ENCODE peak calls at places on chromosomes 2 and 18, in four cellular contexts. R is esophagus squamous epithelium, T is A673, S is fibroblast of lung. V is an unnamed sample.

GRCh38 chr2:41966431-41966893 is 81.4 kb upstream of the PKDCC start:
- DNase-seq in R (peak), T (peak), S (peak), V (peak)

GRCh38 chr2:207635468-207636200 is 10.4 kb upstream of the METTL21A start:
- DNase-seq in R (no peak), T (no peak), S (peak), V (peak)

GRCh38 chr2:228048838-228049490 is 132.5 kb downstream of the SPHKAP start:
- DNase-seq in R (no peak), T (peak), S (peak), V (peak)

GRCh38 chr2:134240061-134240460 is 13.8 kb upstream of the MGAT5 start:
- DNase-seq in R (no peak), T (no peak), S (no peak), V (no peak)

GRCh38 chr18:53702480-53702879 is 522.0 kb downstream of the MBD2 start:
- DNase-seq in R (no peak), T (no peak), S (no peak), V (no peak)

GRCh38 chr2:171966688-171967087 is 33.1 kb upstream of the METAP1D start:
- DNase-seq in R (no peak), T (no peak), S (no peak), V (no peak)

GRCh38 chr2:138071720-138072719 is 107.7 kb downstream of the HNMT start:
- DNase-seq in R (no peak), T (no peak), S (peak), V (peak)

GRCh38 chr2:20288941-20289340 is 61.7 kb downstream of the PUM2 start:
- DNase-seq in R (no peak), T (no peak), S (peak), V (peak)

GRCh38 chr2:33583194-33583938 is 15.7 kb downstream of the FAM98A start:
- DNase-seq in R (no peak), T (peak), S (no peak), V (peak)

GRCh38 chr18:46756172-46756558 is 688 bp downstream of the ST8SIA5 start:
- DNase-seq in R (no peak), T (no peak), S (no peak), V (no peak)

GRCh38 chr18:49460958-49461601 is 635 bp upstream of the DYM start:
- DNase-seq in R (no peak), T (no peak), S (peak), V (peak)

GRCh38 chr2:74010087-74010541 is 25.4 kb downstream of the TET3 start:
- DNase-seq in R (no peak), T (peak), S (peak), V (peak)

GRCh38 chr18:56139792-56140254 is 498.6 kb downstream of the TXNL1 start:
- DNase-seq in R (no peak), T (no peak), S (peak), V (peak)

GRCh38 chr18:8717011-8717770 is 11.8 kb downstream of the MTCL1 start:
- DNase-seq in R (no peak), T (no peak), S (no peak), V (no peak)

GRCh38 chr2:1744151-1744445 is 217 bp downstream of the PXDN start:
- DNase-seq in R (no peak), T (peak), S (no peak), V (no peak)

GRCh38 chr2:181393472-181393871 is 63.7 kb upstream of the ITGA4 start:
- DNase-seq in R (no peak), T (peak), S (peak), V (peak)

DNA sequence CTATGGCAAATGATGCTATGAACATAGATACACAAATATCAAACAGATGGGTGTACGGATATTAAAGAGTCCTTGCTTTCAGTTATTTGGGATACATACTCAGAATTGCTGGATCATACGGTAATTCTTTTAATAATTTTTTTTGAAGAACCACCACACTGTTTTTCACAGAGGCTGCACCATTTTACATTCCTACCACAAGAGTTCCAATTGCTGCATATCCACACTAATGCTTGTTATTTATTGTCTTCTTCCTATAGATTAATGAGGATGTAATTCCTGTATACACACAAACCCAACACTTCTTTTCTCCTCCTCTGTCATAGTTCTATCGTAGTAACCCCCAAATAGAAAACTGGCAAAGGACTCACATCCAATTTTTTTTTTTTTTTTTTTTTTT is 21.7 kb downstream of the CD302 start:
- DNase-seq in R (no peak), T (no peak), S (no peak), V (no peak)
- TF ChIP-seq CTCF in R (no peak), T (no peak), S (peak), V (peak)

GRCh38 chr2:121075641-121076500 is 209.1 kb downstream of the TFCP2L1 start:
- DNase-seq in R (no peak), T (no peak), S (peak), V (no peak)
- H3K4me3 ChIP-seq in R (no peak), T (peak), S (no peak), V (no peak)

DNA sequence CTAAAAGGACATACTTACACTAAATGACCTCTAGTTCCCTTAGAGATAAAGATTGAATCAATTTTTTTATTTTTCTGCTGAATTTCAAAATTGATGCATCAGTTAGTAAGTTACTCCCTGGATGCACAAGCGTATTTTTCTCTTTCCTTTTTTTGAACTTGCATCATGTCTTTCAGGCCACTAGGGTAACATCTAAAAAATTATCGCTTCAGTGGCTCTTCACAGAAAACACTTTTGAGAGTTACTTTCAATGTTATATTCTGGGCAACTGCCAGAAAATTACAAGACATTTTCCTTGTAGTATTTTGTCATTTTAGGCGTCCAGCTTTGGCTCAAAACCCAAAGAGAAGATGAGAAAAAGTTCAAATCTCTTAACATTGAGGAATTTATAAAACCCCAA is 59.8 kb downstream of the DSEL start:
- DNase-seq in R (no peak), T (peak), S (no peak), V (peak)
- TF ChIP-seq CTCF in R (no peak), T (peak), S (no peak), V (peak)

GRCh38 chr2:85728883-85729824 is 24.6 kb upstream of the ATOH8 start:
- DNase-seq in R (no peak), T (peak), S (peak), V (peak)
- H3K4me3 ChIP-seq in R (no peak), T (no peak), S (no peak), V (no peak)

DNA sequence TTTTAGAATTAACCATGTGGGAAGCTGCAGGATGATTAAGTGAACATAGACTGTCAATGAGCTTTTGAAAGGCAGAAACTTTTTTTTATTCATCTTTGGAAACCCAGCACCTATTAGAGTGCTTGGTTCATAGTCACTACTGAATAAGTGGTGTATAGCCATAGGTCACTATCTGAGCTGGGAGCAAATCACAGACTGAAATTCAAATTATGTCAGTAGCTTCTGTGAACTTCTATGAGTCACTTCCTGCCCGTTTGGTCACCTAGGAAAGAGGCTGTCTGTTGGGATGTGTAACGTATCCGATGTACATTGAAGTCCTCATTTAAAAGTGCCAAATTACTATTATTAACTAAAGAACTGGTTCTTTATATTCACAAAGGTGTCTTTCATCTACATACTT is 20.5 kb upstream of the SLC40A1 start:
- DNase-seq in R (no peak), T (peak), S (peak), V (peak)
- TF ChIP-seq CTCF in R (no peak), T (no peak), S (no peak), V (no peak)

GRCh38 chr2:28201711-28202180 is 190.9 kb upstream of the FOSL2 start:
- DNase-seq in R (no peak), T (no peak), S (no peak), V (no peak)
- H3K4me3 ChIP-seq in R (no peak), T (no peak), S (no peak), V (no peak)

GRCh38 chr2:232363784-232364615 is 14.6 kb upstream of the ALPP start:
- DNase-seq in R (no peak), T (no peak), S (no peak), V (peak)

GRCh38 chr2:232367016-232367415 is 11.5 kb upstream of the ALPP start:
- DNase-seq in R (no peak), T (no peak), S (no peak), V (no peak)

GRCh38 chr2:232368311-232368731 is 10.2 kb upstream of the ALPP start:
- DNase-seq in R (no peak), T (no peak), S (no peak), V (no peak)

GRCh38 chr2:232367591-232368233 is 10.8 kb upstream of the ALPP start:
- DNase-seq in R (no peak), T (no peak), S (no peak), V (no peak)

GRCh38 chr2:232365621-232366321 is 12.8 kb upstream of the ALPP start:
- DNase-seq in R (no peak), T (no peak), S (peak), V (peak)
- TF ChIP-seq CTCF in R (peak), T (peak), S (peak), V (peak)

DNA sequence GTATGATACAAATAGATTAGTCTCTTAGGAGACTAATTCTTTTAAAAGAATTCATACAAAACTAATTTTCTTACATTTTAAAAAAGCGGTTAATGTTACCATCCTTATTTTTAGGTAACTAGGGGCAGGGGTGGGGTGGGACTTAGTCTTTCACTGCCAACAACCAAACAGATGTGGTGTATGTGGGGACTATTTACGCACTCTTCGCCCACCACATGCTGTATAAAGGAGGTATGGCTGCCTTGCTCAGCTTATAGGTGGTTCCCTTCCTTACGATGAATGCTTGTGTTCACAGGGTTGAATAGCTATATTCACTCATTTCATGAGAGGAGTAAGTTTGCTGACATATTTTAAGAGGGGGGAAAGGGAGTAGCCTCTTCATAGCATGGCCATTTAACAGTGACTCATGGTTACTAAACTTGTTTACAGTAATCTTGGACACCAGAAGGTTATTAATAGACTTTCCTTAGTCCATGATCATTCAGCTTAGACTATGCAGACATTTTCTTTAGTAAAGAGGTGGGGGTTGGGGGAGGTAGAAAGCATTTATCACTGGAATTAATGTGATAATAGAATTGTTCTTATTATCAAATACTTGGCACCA is 61.8 kb downstream of the CAB39 start:
- DNase-seq in R (no peak), T (no peak), S (peak), V (peak)
- H3K4me3 ChIP-seq in R (no peak), T (no peak), S (no peak), V (no peak)

GRCh38 chr2:119024568-119024967 is 82.6 kb downstream of the MARCO start:
- DNase-seq in R (no peak), T (no peak), S (no peak), V (no peak)

GRCh38 chr2:119025013-119025412 is 83.0 kb downstream of the MARCO start:
- DNase-seq in R (no peak), T (no peak), S (no peak), V (no peak)

GRCh38 chr2:119029297-119029696 is 87.3 kb downstream of the MARCO start:
- DNase-seq in R (no peak), T (no peak), S (no peak), V (no peak)

GRCh38 chr2:119025762-119026351 is 83.9 kb downstream of the MARCO start:
- DNase-seq in R (no peak), T (no peak), S (no peak), V (no peak)

GRCh38 chr2:119028327-119029174 is 86.6 kb downstream of the MARCO start:
- DNase-seq in R (no peak), T (peak), S (peak), V (peak)
- TF ChIP-seq CTCF in R (no peak), T (peak), S (peak), V (peak)